ENCODE peak calls at places on chromosomes 4 and X, in six cellular contexts. Y, Q, R, D, C and X are unnamed samples. For H3K9me3, the result is how much of the 10 kb centered on the place peaks cover.

GRCh38 chr4:43146198-43146597 is 253.7 kb downstream of the GRXCR1 start:
- DNase-seq in C (no peak), R (no peak), Q (no peak), D (no peak), Y (no peak), X (no peak)

GRCh38 chr4:16505726-16506125 is 279.5 kb upstream of the TAPT1 start:
- DNase-seq in Y (no peak), D (no peak), C (no peak), R (no peak), Q (peak), X (peak)

GRCh38 chr4:183431614-183432013 is 12.8 kb upstream of the CDKN2AIP start:
- DNase-seq in C (no peak), R (no peak), D (no peak), Y (no peak), Q (no peak), X (no peak)

GRCh38 chr4:142845293-142846070 is 619 bp downstream of the INPP4B start:
- DNase-seq in D (no peak), C (no peak), R (no peak), Q (peak), Y (no peak), X (no peak)

GRCh38 chrX:7062276-7062675 is 85.2 kb upstream of the STS start:
- DNase-seq in D (no peak), Y (no peak), C (no peak), R (no peak), Q (no peak), X (no peak)

GRCh38 chrX:776529-777230 is 146.1 kb downstream of the SHOX start:
- DNase-seq in D (no peak), C (peak), R (no peak), Q (no peak), Y (no peak), X (no peak)

GRCh38 chrX:71493111-71493613 is 39.7 kb upstream of the OGT start:
- DNase-seq in Y (peak), D (no peak), Q (no peak), R (no peak), C (no peak), X (no peak)

GRCh38 chr4:22434895-22435294 is 81.0 kb downstream of the ADGRA3 start:
- DNase-seq in C (peak), Q (no peak), Y (peak), R (peak), D (no peak), X (peak)

GRCh38 chr4:46993075-46994006 is at the start of gene GABRA4:
- DNase-seq in R (no peak), C (no peak), Q (peak), D (no peak), Y (no peak), X (no peak)

GRCh38 chrX:39650883-39651282 is 446.9 kb downstream of the BCOR start:
- DNase-seq in Y (no peak), D (no peak), R (no peak), C (no peak), Q (no peak), X (no peak)

GRCh38 chr4:122700178-122700725 is 32.3 kb upstream of the BBS12 start:
- DNase-seq in C (peak), Q (no peak), Y (peak), D (no peak), R (peak), X (no peak)

GRCh38 chr4:95318483-95318882 is 230.3 kb downstream of the UNC5C start:
- DNase-seq in D (no peak), C (no peak), Y (no peak), R (no peak), Q (no peak), X (no peak)

GRCh38 chr4:174835536-174835935 is 6.5 kb upstream of the GLRA3 start:
- DNase-seq in Y (no peak), Q (no peak), C (no peak), R (no peak), D (no peak), X (no peak)

GRCh38 chr4:78138252-78138651 is 81.1 kb downstream of the FRAS1 start:
- DNase-seq in Y (peak), Q (no peak), R (no peak), C (no peak), D (no peak), X (no peak)

GRCh38 chr4:132275583-132276121 is 873.4 kb upstream of the PCDH10 start:
- DNase-seq in Y (no peak), D (no peak), Q (no peak), R (no peak), C (no peak), X (no peak)

GRCh38 chr4:183808102-183808466 is 97.0 kb upstream of the STOX2 start:
- DNase-seq in Q (no peak), D (no peak), C (no peak), Y (no peak), R (no peak), X (no peak)

GRCh38 chr4:28357985-28358384 is 1497.3 kb downstream of the STIM2 start:
- DNase-seq in D (no peak), Y (no peak), R (no peak), Q (no peak), C (peak), X (peak)

GRCh38 chr4:98929341-98930267 is 671 bp upstream of the EIF4E start:
- DNase-seq in Q (peak), C (peak), D (peak), Y (peak), R (peak), X (no peak)

GRCh38 chr4:128606173-128606572 is 203.3 kb upstream of the JADE1 start:
- DNase-seq in Y (no peak), C (no peak), D (no peak), R (no peak), Q (peak), X (no peak)

GRCh38 chr4:188417181-188417580 is 277.9 kb downstream of the TRIML1 start:
- DNase-seq in Q (no peak), D (no peak), C (no peak), Y (peak), R (no peak), X (no peak)

GRCh38 chr4:16264798-16265197 is 38.5 kb upstream of the TAPT1 start:
- DNase-seq in Q (no peak), Y (peak), C (peak), D (peak), R (no peak), X (no peak)

GRCh38 chrX:75156537-75156945 is 458 bp upstream of the ABCB7 start:
- DNase-seq in C (no peak), Q (no peak), R (peak), Y (no peak), D (no peak), X (no peak)

GRCh38 chrX:12741416-12741815 is 49.8 kb upstream of the PRPS2 start:
- DNase-seq in R (no peak), D (no peak), C (peak), Q (no peak), Y (no peak), X (no peak)

GRCh38 chrX:129701624-129702069 is 37.1 kb upstream of the XPNPEP2 start:
- DNase-seq in D (no peak), R (no peak), C (no peak), Q (no peak), Y (no peak), X (no peak)

GRCh38 chr4:184632842-184633241 is 16.4 kb downstream of the CASP3 start:
- DNase-seq in D (no peak), Y (no peak), Q (no peak), C (no peak), R (no peak), X (no peak)

GRCh38 chrX:133415276-133416105 is at the start of gene GPC4:
- DNase-seq in Q (peak), Y (no peak), R (no peak), D (no peak), C (peak), X (no peak)

DNA sequence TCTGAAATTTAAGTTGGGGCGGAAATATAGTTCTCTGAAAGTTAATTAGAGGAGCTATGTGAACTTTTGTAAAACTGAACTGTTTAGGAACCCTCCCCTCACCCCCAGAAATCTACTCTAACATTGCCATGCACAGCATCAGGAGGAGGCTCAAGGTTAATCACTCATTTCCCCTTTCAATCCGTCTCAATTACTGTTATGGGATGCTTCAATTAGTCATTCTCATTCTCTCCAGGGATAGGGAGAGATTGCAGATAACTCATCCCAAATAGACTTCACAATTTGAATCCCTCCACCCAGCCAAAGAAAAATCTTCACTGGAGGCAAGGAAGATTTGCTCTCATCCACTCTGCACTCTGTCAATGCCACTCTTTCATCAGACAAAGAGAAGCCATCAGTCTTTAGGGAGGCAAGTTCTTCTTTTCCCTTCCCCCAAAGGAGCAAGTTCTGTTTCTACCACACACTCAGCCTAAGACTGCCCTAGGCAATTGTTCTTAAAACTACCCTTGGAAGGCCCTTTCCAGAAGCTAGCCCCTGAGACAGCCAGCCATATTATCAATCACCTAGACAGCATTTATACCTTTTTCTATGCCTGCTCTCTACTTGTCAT is 140.4 kb downstream of the SLC10A7 start:
- DNase-seq in D (no peak), Y (no peak), Q (no peak), C (no peak), R (no peak), X (peak)
- TF ChIP-seq ZNF274 in D (no peak), Y (no peak), Q (no peak), C (no peak), R (no peak), X (no peak)

DNA sequence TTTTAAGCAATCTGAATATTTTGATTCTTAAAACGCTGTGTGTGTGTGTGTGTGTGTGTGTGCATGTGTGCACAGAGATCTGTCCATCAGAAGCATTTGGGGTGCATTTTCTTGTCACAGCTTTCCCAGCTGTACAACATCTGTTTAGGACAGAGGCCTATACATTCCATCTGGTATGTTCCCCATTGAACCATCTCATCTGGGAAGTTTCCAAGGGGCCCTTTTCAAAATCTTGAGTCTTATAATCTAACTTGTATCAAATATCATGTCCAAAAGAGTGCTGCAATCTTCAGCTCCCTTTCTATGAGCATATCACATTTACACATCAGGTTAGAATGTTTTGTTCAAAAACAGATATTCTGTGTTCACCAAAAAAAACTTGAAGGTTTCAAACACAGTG is 16.5 kb upstream of the MID1 start:
- DNase-seq in Y (no peak), C (no peak), R (no peak), Q (no peak), D (no peak), X (no peak)
- H3K9me3 ChIP-seq in Y (under half), C (under half), R (under half), Q (under half), D (under half), X (under half)

GRCh38 chrX:24113161-24113560 is 36.4 kb upstream of the ZFX start:
- DNase-seq in Q (no peak), Y (no peak), D (no peak), C (no peak), R (no peak), X (no peak)

DNA sequence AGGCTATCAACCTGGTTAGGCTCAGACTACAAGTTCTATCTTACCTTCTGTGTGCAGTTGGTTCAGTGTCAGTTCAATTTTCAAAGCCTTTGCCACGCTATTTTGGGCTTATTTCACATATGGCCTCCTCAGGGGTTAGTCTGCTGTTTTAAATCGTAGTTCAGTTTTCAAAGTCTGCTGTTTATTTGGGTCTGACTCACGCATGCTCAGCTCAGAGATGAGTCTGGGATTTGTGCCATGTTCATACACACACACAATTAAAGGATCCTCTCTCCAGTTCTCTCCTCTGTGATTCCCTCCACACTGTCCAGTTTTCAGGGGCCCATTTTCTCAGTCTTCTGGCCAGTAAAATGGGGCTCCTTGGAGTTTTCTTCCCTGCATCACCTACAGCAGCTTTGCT is 32.2 kb upstream of the ZFX start:
- DNase-seq in Q (no peak), D (no peak), R (no peak), Y (no peak), C (no peak), X (no peak)
- H3K9ac ChIP-seq in Q (no peak), D (no peak), R (no peak), Y (no peak), C (no peak), X (no peak)

GRCh38 chr4:1978741-1979476 is 29.9 kb downstream of the NELFA start:
- DNase-seq in C (no peak), D (no peak), R (no peak), Q (no peak), Y (no peak), X (no peak)

GRCh38 chr4:1982124-1983052 is 26.4 kb downstream of the NELFA start:
- DNase-seq in C (no peak), Q (no peak), R (no peak), Y (no peak), D (no peak), X (no peak)

GRCh38 chr4:1979477-1980196 is 29.1 kb downstream of the NELFA start:
- DNase-seq in Q (no peak), C (no peak), R (no peak), Y (no peak), D (no peak), X (no peak)

GRCh38 chr4:1981251-1982055 is 27.3 kb downstream of the NELFA start:
- DNase-seq in Q (peak), D (no peak), R (peak), Y (no peak), C (peak), X (peak)

DNA sequence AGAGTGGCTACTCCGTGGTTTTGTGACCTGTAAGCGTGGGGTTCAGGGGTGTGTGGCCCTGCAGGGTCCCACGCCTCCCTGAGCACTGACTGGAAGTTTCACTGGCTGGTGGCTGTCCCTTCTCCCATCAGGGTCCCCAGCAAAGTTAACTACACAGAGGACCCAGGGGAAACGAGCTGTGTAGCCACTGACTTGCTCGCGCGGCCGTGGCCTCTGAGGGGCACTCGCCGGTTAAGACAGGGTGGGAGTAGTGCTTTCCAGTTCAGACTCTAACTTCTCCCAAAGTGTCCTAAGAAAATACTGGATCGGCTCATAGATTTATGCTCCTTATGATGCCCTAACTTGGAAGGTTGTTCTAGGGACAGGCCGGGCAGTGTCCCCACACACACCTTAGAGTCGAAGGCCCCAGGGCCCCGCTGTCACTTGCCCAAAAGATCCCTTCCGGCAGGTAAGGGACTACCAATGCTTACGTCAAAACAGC is 28.2 kb downstream of the NELFA start:
- DNase-seq in D (no peak), Q (no peak), C (no peak), R (no peak), Y (no peak), X (no peak)
- TF ChIP-seq ZNF274 in D (no peak), Q (no peak), C (no peak), R (no peak), Y (no peak), X (no peak)

GRCh38 chrX:54024350-54024749 is 19.9 kb downstream of the PHF8 start:
- DNase-seq in Q (no peak), D (no peak), R (no peak), Y (no peak), C (no peak), X (no peak)

GRCh38 chrX:54030329-54030728 is 13.9 kb downstream of the PHF8 start:
- DNase-seq in D (no peak), R (no peak), Q (no peak), C (no peak), Y (no peak), X (no peak)

DNA sequence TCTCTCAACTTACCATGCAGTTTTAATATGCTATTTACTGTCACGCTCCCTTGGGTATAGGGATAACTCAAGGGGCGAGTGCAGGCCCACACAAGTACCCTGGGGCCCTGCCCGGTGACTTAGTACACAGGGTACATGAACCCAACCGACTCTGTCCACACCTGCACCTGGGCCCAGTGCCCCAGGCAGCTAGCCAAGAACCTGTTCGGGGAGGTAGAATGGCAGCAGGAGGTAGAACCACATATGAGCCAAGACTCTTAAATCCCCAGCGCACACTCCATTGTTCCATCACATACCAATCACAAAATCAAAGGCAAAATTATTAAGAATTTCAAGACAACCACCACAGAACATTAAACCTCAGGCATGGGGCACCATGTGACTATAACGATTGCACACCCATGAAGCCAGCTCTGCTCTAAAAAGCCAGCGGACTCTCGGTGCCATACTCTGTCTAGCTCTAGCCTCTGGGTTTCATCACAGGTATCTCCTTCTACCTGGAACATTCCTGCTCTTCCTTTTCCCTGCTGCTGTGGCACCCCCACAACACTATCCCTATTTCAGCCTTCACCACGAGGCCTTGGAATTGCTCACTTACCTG is 14.6 kb downstream of the PHF8 start:
- DNase-seq in C (no peak), Q (no peak), Y (no peak), R (no peak), D (no peak), X (no peak)
- H3K9me3 ChIP-seq in C (under half), Q (under half), Y (under half), R (under half), D (under half), X (under half)

GRCh38 chr4:54233697-54234496 is 4.8 kb downstream of the PDGFRA start:
- DNase-seq in Q (peak), C (peak), D (no peak), Y (peak), R (peak), X (peak)
- H3K9ac ChIP-seq in Q (no peak), C (no peak), D (no peak), Y (no peak), R (no peak), X (peak)

DNA sequence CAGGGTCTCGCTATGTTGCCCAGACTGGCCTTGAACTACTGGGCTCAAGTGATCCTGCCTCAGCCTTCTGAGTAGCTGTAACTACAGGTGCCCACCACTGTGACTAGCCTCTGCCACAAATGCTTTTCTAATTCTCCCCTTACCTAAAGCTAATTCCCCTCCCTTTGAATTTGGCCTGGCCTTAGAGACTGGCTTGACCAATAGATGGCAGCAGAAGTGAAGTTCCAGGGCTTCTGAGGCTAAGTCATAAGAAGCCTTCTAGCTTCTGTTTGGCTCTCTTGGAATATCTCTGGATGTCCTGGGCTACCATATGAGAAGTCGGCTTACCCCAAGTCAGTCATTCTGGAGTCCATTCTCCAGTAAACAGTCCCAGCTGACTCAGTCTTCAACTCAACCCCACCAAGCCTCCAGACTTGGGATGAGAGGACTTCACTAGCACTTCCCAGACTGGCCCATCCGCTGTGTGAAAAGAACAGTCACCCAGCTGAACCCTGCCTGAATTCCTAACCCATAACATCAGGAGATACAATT is 61.0 kb downstream of the HPRT1 start:
- DNase-seq in C (peak), R (peak), D (no peak), Q (no peak), Y (peak), X (peak)
- TF ChIP-seq ZNF274 in C (no peak), R (no peak), D (no peak), Q (no peak), Y (no peak), X (no peak)

DNA sequence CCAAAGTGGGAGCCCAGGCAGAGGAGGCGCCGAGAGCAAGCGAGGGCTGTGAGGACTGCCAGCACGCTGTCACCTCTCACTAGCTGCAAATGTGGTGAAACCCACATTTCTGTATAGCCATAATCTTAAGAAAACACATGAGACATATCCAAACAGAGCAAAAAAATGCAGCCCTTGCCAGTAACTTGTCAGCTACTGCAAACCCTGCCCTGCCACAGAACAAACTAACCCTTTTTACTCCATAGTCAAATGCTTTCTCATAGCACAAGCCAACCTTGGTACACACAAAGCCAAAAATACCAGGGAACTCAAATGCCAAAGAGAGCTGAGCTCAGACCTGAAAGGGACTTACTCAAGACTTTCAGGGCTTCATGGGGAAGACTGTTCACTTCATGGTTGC is 14.9 kb upstream of the NXF3 start:
- DNase-seq in Q (no peak), D (no peak), C (no peak), R (no peak), Y (no peak), X (no peak)
- H3K9me3 ChIP-seq in Q (under half), D (under half), C (under half), R (under half), Y (under half), X (under half)

GRCh38 chr4:39455486-39455885 is 3.2 kb downstream of the RPL9 start:
- DNase-seq in Q (no peak), Y (no peak), C (no peak), R (no peak), D (no peak), X (no peak)

GRCh38 chr4:39453738-39454137 is 5.0 kb downstream of the RPL9 start:
- DNase-seq in Q (no peak), C (no peak), R (no peak), D (no peak), Y (no peak), X (no peak)

GRCh38 chr4:39458505-39459300 is at the start of the genes LIAS and RPL9:
- DNase-seq in Y (peak), R (peak), D (peak), C (peak), Q (peak), X (peak)

GRCh38 chr4:39452860-39453587 is 5.7 kb downstream of the RPL9 start:
- DNase-seq in Q (no peak), C (no peak), Y (no peak), R (no peak), D (no peak), X (no peak)

GRCh38 chr4:39456946-39457763 is 1.6 kb downstream of the RPL9 start:
- DNase-seq in D (no peak), Y (no peak), R (no peak), C (no peak), Q (no peak), X (no peak)
- H3K9ac ChIP-seq in D (peak), Y (peak), R (peak), C (peak), Q (peak), X (peak)